ENCODE peak calls at places on chromosomes 7 and 10, in eight cellular contexts. F is IMR-90, W is esophagus muscularis mucosa, G is esophagus squamous epithelium, V is neural progenitor cell, X is uterus, N is heart left ventricle, I is endodermal cell. H is an unnamed sample. For H3K4me1, the result is how much of the 10 kb centered on the place peaks cover.

GRCh38 chr10:34397324-34397723 is 417.8 kb downstream of the PARD3 start:
- DNase-seq in W (no peak), N (no peak), F (peak), I (no peak), G (no peak), V (no peak), X (no peak), H (no peak)

GRCh38 chr10:68075550-68076004 is 494 bp upstream of the HERC4 start:
- DNase-seq in N (no peak), W (no peak), X (no peak), G (no peak), V (no peak), F (no peak), I (no peak), H (no peak)

GRCh38 chr10:121422096-121422495 is 176.1 kb downstream of the FGFR2 start:
- DNase-seq in V (no peak), I (no peak), X (no peak), W (no peak), F (no peak), N (no peak), G (no peak), H (no peak)

GRCh38 chr7:12756841-12757240 is 69.4 kb downstream of the ARL4A start:
- DNase-seq in N (no peak), V (no peak), X (no peak), G (no peak), F (no peak), I (no peak), W (no peak), H (no peak)

GRCh38 chr7:146830686-146831085 is 714.1 kb downstream of the CNTNAP2 start:
- DNase-seq in V (no peak), N (no peak), W (no peak), I (no peak), X (no peak), F (no peak), G (no peak), H (no peak)

GRCh38 chr10:110529596-110530011 is 31.9 kb downstream of the DUSP5 start:
- DNase-seq in I (peak), F (no peak), V (no peak), G (no peak), N (no peak), X (no peak), W (no peak), H (peak)

GRCh38 chr10:131838921-131839320 is 61.9 kb upstream of the PPP2R2D start:
- DNase-seq in V (no peak), F (no peak), N (peak), G (no peak), X (no peak), I (no peak), W (no peak), H (no peak)

GRCh38 chr7:106386958-106387357 is 102.2 kb upstream of the NAMPT start:
- DNase-seq in F (no peak), I (no peak), G (no peak), V (no peak), W (no peak), X (no peak), N (no peak), H (no peak)

GRCh38 chr7:124856299-124856888 is 73.2 kb downstream of the POT1 start:
- DNase-seq in N (no peak), G (no peak), W (no peak), I (no peak), X (no peak), F (peak), V (peak), H (peak)

GRCh38 chr10:130222381-130222780 is 86.2 kb downstream of the GLRX3 start:
- DNase-seq in I (peak), F (no peak), N (no peak), G (no peak), X (no peak), V (no peak), W (no peak), H (no peak)

GRCh38 chr7:75881436-75882095 is 2.7 kb downstream of the RHBDD2 start:
- DNase-seq in X (no peak), N (no peak), I (peak), V (peak), G (no peak), F (no peak), W (no peak), H (no peak)

GRCh38 chr10:29667191-29667590 is 32.4 kb upstream of the SVIL start:
- DNase-seq in G (no peak), I (peak), X (no peak), N (no peak), W (no peak), F (no peak), V (peak), H (no peak)

GRCh38 chr7:104231054-104232046 is 23.5 kb upstream of the ORC5 start:
- DNase-seq in W (no peak), X (peak), I (peak), F (peak), G (no peak), V (peak), N (peak), H (peak)

GRCh38 chr10:71072820-71073205 is 139.6 kb upstream of the UNC5B start:
- DNase-seq in X (no peak), W (no peak), V (no peak), F (no peak), N (no peak), I (peak), G (no peak), H (no peak)

GRCh38 chr10:85008493-85009181 is 680.2 kb downstream of the CCSER2 start:
- DNase-seq in F (no peak), V (no peak), I (no peak), G (no peak), W (no peak), X (no peak), N (no peak), H (no peak)

GRCh38 chr7:124033093-124033806 is 383 bp upstream of the TMEM229A start:
- DNase-seq in V (peak), F (no peak), X (no peak), G (no peak), W (no peak), N (peak), I (peak), H (no peak)

GRCh38 chr7:82699773-82700186 is 256.2 kb upstream of the CACNA2D1 start:
- DNase-seq in X (no peak), N (no peak), G (no peak), W (no peak), I (no peak), V (no peak), F (peak), H (no peak)

GRCh38 chr7:138292951-138293350 is 167.1 kb upstream of the TRIM24 start:
- DNase-seq in I (no peak), F (no peak), W (no peak), G (no peak), X (no peak), N (no peak), V (no peak), H (no peak)

GRCh38 chr7:44729949-44730590 is 18.6 kb upstream of the ZMIZ2 start:
- DNase-seq in I (no peak), X (no peak), W (no peak), N (no peak), F (no peak), G (no peak), V (no peak), H (no peak)

GRCh38 chr10:117543245-117543998 is 876 bp downstream of the EMX2 start:
- DNase-seq in W (no peak), G (no peak), V (peak), X (no peak), F (no peak), I (peak), N (no peak), H (no peak)

GRCh38 chr7:135971366-135971725 is 5.8 kb downstream of the MTPN start:
- DNase-seq in W (no peak), F (no peak), N (no peak), G (no peak), V (no peak), X (no peak), I (no peak), H (no peak)

GRCh38 chr7:20785211-20786048 is 1.3 kb downstream of the SP8 start:
- DNase-seq in X (no peak), N (no peak), F (no peak), G (no peak), W (no peak), V (peak), I (peak), H (no peak)

GRCh38 chr10:121096617-121097431 is 245.7 kb downstream of the WDR11 start:
- DNase-seq in G (no peak), N (peak), W (no peak), X (no peak), I (peak), V (peak), F (no peak), H (no peak)

GRCh38 chr7:48154792-48155413 is 16.4 kb upstream of the ABCA13 start:
- DNase-seq in V (peak), W (no peak), N (no peak), F (peak), I (peak), X (no peak), G (no peak), H (peak)

GRCh38 chr10:18659784-18660561 is 742 bp downstream of the ARL5B start:
- DNase-seq in G (no peak), N (no peak), W (no peak), I (peak), V (peak), F (peak), X (no peak), H (no peak)

GRCh38 chr10:124665091-124665490 is 79.1 kb downstream of the FAM53B start:
- DNase-seq in N (no peak), I (no peak), F (no peak), X (no peak), V (no peak), W (no peak), G (no peak), H (no peak)

GRCh38 chr10:124667425-124668130 is 76.6 kb downstream of the FAM53B start:
- DNase-seq in V (no peak), X (no peak), F (no peak), N (no peak), I (no peak), G (no peak), W (no peak), H (no peak)

GRCh38 chr10:124665558-124665957 is 78.6 kb downstream of the FAM53B start:
- DNase-seq in F (peak), I (no peak), V (no peak), G (no peak), N (no peak), X (no peak), W (no peak), H (no peak)

GRCh38 chr10:124665980-124666379 is 78.2 kb downstream of the FAM53B start:
- DNase-seq in G (no peak), W (no peak), V (no peak), X (no peak), N (no peak), F (no peak), I (no peak), H (no peak)

GRCh38 chr10:124666494-124666893 is 77.7 kb downstream of the FAM53B start:
- DNase-seq in G (no peak), X (no peak), I (no peak), F (no peak), V (no peak), W (no peak), N (peak), H (no peak)
- H3K4me1 ChIP-seq in G (under half), X (under half), I (under half), F (under half), V (under half), W (under half), N (half or more), H (half or more)

DNA sequence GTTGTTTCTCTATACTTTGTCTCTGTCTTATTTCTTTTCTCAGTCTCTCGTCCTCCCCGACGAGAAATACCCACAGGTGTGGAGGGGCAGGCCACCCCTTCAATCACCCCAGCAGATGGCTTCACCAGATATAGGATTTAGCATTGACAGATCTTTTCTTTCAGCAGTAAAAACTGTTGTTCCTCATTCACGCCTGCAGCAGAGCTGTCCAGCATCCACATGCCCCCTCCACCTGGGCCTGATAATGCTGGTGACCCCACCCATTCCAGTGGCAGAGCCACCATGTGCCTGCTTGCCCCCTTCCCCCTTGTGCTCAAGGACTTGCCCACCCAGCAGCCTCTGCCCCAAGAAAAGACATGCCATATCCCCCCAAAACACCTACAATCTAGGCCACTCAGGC is 15.5 kb downstream of the FRG2B start:
- DNase-seq in I (no peak), V (no peak), N (no peak), W (peak), F (no peak), G (no peak), X (no peak), H (no peak)
- H3K4me3 ChIP-seq in I (no peak), V (no peak), N (no peak), W (no peak), F (no peak), G (no peak), X (no peak), H (no peak)

DNA sequence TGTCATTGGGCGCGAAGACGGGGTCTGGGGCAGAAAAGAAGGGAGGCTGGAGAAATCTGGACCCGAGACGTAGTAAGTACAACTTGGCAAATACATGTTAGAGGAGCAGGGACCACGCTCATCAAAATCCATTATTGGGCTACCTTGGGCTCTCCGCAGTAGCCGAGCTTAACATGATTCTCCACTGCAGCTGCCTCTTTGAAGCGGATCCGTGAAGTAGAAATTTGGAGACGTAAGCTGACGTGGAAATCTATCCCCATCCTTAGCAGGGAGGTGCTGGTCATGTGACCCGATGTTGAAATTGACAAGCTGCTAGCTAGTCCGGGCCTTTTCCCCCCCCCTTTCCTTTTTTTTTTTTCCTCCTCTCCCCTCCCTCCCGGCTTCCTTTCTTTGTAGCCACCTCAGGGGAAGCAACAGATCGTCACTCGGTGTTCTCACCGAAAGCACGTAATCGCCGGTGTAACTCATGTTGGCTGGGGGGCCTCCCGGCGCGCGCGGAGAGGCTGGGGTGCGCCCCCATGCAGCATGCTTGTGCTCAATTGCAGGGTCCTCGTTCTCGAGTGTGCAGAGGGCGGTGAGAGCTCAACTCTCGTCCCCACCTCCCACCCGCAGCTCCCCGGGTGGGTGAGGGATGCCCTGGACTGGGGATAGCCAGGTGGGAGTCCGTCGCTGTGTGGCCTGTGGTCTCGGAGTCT is at the start of gene HOXA11:
- DNase-seq in F (peak), I (peak), W (no peak), G (no peak), X (peak), V (no peak), N (peak), H (no peak)
- H3K4me1 ChIP-seq in F (under half), I (under half), W (under half), G (under half), X (under half), V (under half), N (half or more), H (half or more)

GRCh38 chr7:90709501-90710465 is 113.7 kb downstream of the CDK14 start:
- DNase-seq in F (peak), N (no peak), X (peak), W (no peak), V (no peak), G (no peak), I (peak), H (no peak)
- H3K4me3 ChIP-seq in F (no peak), N (peak), X (no peak), W (peak), V (no peak), G (no peak), I (no peak), H (no peak)

GRCh38 chr7:66539948-66540375 is 88.7 kb upstream of the KCTD7 start:
- DNase-seq in N (no peak), I (no peak), W (no peak), G (no peak), X (no peak), V (no peak), F (no peak), H (no peak)

GRCh38 chr7:66537876-66538275 is 90.8 kb upstream of the KCTD7 start:
- DNase-seq in W (no peak), V (no peak), N (no peak), X (no peak), G (no peak), I (no peak), F (no peak), H (no peak)

GRCh38 chr7:66542049-66542448 is 86.6 kb upstream of the KCTD7 start:
- DNase-seq in V (no peak), X (no peak), N (no peak), W (no peak), G (no peak), I (no peak), F (no peak), H (no peak)

GRCh38 chr7:66537380-66537779 is 91.3 kb upstream of the KCTD7 start:
- DNase-seq in W (no peak), G (no peak), X (no peak), V (no peak), I (no peak), N (no peak), F (no peak), H (no peak)

GRCh38 chr7:66539264-66539623 is 89.4 kb upstream of the KCTD7 start:
- DNase-seq in X (no peak), V (no peak), F (no peak), G (no peak), I (no peak), W (no peak), N (no peak), H (no peak)
- H3K4me1 ChIP-seq in X (under half), V (under half), F (under half), G (under half), I (under half), W (under half), N (under half), H (under half)

DNA sequence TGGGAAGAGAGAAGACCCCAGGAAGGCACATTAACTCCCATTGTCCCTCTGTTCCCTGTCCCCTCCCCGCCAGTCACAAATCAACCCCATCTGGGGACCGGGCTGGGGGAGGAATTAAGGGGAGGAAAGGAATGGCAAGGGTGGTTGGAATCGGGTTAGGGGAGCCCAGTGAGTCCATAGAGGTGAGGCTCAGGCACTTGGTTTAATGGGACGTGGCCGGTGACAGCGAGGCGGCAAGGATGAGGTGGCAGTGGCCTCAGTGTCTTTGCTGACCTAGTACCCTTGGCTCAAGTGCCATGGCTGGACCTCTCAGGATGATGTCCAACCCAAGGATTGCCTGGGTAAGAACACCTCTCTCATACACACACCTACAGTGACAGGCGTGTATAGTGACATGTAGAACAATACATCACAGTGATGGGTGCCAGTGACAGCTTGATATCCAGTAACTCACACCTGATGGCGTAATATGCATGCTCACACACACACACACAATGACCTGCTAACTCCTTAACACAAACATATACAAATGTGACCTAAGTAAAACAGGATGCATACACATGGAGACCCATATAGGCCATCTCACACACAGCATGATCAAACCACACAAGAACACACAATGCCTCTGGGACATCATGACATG is 12.3 kb downstream of the KCNIP2 start:
- DNase-seq in I (no peak), N (no peak), G (no peak), W (no peak), V (no peak), X (no peak), F (no peak), H (no peak)
- H3K4me3 ChIP-seq in I (peak), N (peak), G (peak), W (peak), V (peak), X (peak), F (peak), H (peak)

DNA sequence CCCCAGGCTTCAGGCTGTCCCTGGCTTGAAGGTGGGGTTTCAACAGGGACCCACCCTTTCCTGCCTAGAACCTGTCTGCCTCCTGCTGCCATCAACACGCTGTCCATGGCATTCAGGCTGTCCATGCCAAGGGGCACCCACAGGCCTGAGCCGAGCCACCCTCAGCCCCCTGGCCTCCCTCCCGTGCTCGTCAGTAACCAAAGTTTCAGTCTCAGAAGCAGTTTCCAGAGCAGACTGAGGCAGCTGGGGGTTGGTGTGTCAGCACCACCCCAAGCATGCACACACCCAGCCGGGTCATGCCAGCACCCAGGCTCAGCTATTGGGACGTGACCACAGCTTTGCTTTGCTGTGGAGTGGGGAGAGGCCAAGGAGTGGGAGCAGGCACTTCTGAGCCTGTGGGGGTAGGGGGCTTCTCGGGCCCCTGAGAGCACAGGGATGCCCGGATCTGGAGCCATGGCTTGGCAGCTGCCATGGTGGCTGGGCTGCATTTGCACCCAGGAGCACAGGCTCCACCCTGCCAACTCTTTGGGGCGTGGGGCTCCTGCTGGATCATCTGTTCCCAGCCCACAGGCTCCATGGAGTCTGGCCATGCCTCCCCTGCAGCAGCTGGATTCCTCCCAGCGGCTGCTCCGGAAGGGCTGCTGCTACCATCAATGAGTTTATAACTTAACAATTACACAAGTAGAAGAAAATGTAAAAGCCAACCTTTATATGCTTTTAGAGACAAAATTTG is 314.5 kb upstream of the SEMA3C start:
- DNase-seq in F (no peak), I (no peak), V (no peak), N (no peak), G (no peak), X (no peak), W (no peak), H (no peak)
- H3K4me1 ChIP-seq in F (under half), I (under half), V (under half), N (under half), G (under half), X (under half), W (under half), H (under half)